ENCODE peak calls at places on chromosomes 16 and 17, in eight cellular contexts. J, I, G, R, D, B, V and F are unnamed samples. For H3K4me1 and H3K9me3, the result is how much of the 10 kb centered on the place peaks cover.

GRCh38 chr17:64773386-64773835 is 111.3 kb upstream of the SMURF2 start:
- DNase-seq in J (no peak), D (no peak), B (no peak), G (no peak), I (no peak), R (no peak), V (no peak), F (no peak)

GRCh38 chr16:62929593-62929992 is 893.4 kb upstream of the CDH8 start:
- DNase-seq in R (no peak), V (no peak), D (no peak), B (no peak), G (no peak), I (no peak), J (no peak), F (no peak)

GRCh38 chr16:11989238-11990160 is 13.0 kb downstream of the SNX29 start:
- DNase-seq in I (no peak), J (no peak), D (no peak), R (no peak), V (no peak), B (no peak), G (no peak), F (no peak)

GRCh38 chr17:32323784-32324590 is 18.0 kb downstream of the C17orf75 start:
- DNase-seq in G (peak), B (no peak), R (no peak), I (no peak), V (no peak), J (peak), D (no peak), F (peak)

GRCh38 chr16:1794221-1794871 is 841 bp upstream of the IGFALS start:
- DNase-seq in B (no peak), G (no peak), I (peak), R (no peak), D (no peak), J (peak), V (no peak), F (no peak)

GRCh38 chr16:12896562-12896961 is 4.8 kb upstream of the SHISA9 start:
- DNase-seq in V (no peak), G (no peak), J (peak), B (peak), I (no peak), R (no peak), D (no peak), F (no peak)

GRCh38 chr16:87853411-87854052 is 15.8 kb downstream of the SLC7A5 start:
- DNase-seq in G (peak), I (peak), J (peak), B (peak), D (peak), V (peak), R (peak), F (peak)

GRCh38 chr17:40915721-40916256 is 21.7 kb downstream of the KRT23 start:
- DNase-seq in V (no peak), B (no peak), G (no peak), D (no peak), I (no peak), J (no peak), R (peak), F (no peak)

GRCh38 chr17:4533522-4534502 is 21.4 kb downstream of the MYBBP1A start:
- DNase-seq in V (no peak), I (no peak), B (no peak), D (no peak), G (no peak), J (no peak), R (peak), F (no peak)

GRCh38 chr16:72501739-72502653 is 330.0 kb upstream of the PMFBP1 start:
- DNase-seq in D (peak), R (peak), V (peak), J (peak), B (peak), G (no peak), I (no peak), F (no peak)

GRCh38 chr17:61002316-61002736 is 324.7 kb downstream of the BCAS3 start:
- DNase-seq in I (no peak), B (peak), G (no peak), V (no peak), J (peak), D (no peak), R (no peak), F (peak)

GRCh38 chr16:17205279-17206139 is 265.3 kb downstream of the XYLT1 start:
- DNase-seq in B (no peak), D (no peak), G (no peak), I (no peak), J (peak), R (no peak), V (no peak), F (no peak)

GRCh38 chr16:23835390-23836077 is at the start of gene PRKCB:
- DNase-seq in V (peak), J (peak), G (peak), R (no peak), D (peak), I (peak), B (peak), F (peak)

GRCh38 chr16:61934591-61934990 is 101.6 kb downstream of the CDH8 start:
- DNase-seq in J (no peak), D (no peak), G (no peak), I (no peak), B (no peak), R (no peak), V (no peak), F (no peak)

GRCh38 chr16:69482410-69482951 is 58.1 kb downstream of the CYB5B start:
- DNase-seq in D (peak), V (peak), B (no peak), I (peak), J (peak), R (no peak), G (no peak), F (no peak)

GRCh38 chr17:17971431-17972125 is 622 bp downstream of the TOM1L2 start:
- DNase-seq in J (peak), R (peak), D (peak), B (no peak), G (peak), V (peak), I (peak), F (no peak)

GRCh38 chr17:2050871-2051387 is 4.0 kb upstream of the HIC1 start:
- DNase-seq in I (no peak), B (no peak), G (no peak), R (no peak), D (peak), V (no peak), J (no peak), F (no peak)
- H3K4me1 ChIP-seq in I (under half), B (under half), G (under half), R (under half), D (under half), V (under half), J (half or more), F (under half)

GRCh38 chr16:3431779-3432219 is 11.5 kb downstream of the ZNF597 start:
- DNase-seq in J (peak), I (peak), R (no peak), B (no peak), D (peak), V (peak), G (peak), F (peak)
- H3K9me3 ChIP-seq in J (under half), I (under half), R (under half), B (under half), D (under half), V (under half), G (under half), F (under half)

GRCh38 chr16:50190292-50190691 is 37.2 kb downstream of the TENT4B start:
- DNase-seq in D (no peak), R (no peak), B (no peak), J (no peak), V (no peak), G (no peak), I (no peak), F (no peak)

GRCh38 chr16:50195276-50195675 is 42.2 kb downstream of the TENT4B start:
- DNase-seq in B (no peak), G (no peak), R (no peak), I (no peak), J (no peak), D (no peak), V (no peak), F (no peak)

GRCh38 chr16:50196736-50197135 is 43.6 kb downstream of the TENT4B start:
- DNase-seq in V (no peak), R (no peak), D (peak), B (peak), G (no peak), I (no peak), J (no peak), F (peak)

GRCh38 chr16:50195756-50196155 is 42.6 kb downstream of the TENT4B start:
- DNase-seq in D (no peak), I (no peak), V (no peak), R (no peak), J (no peak), G (no peak), B (no peak), F (no peak)

DNA sequence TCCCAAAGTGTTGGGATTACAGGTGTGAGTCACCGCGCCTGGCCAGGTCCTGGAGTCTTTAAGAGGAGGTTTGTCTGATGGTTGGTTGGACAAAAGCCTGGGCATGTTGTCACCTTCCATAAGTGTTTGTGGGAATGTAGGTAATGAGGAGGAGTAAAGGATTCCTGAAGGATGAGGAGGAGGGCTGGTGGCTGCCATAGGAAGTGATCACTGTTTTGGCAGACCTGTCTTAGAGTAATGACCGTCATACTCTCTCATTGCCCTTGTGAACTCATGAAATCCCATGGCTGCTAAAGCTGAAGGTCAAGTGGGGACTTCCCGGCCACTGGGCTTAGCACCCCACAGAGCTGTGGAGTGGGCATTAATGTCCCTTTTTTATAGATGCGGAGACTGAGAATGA is 40.5 kb downstream of the TENT4B start:
- DNase-seq in G (no peak), D (peak), R (no peak), B (no peak), I (no peak), V (no peak), J (no peak), F (no peak)
- H3K4me3 ChIP-seq in G (no peak), D (no peak), R (no peak), B (no peak), I (no peak), V (no peak), J (no peak), F (no peak)

GRCh38 chr16:84360748-84361147 is 7.6 kb upstream of the ATP2C2 start:
- DNase-seq in I (no peak), D (no peak), R (no peak), V (no peak), J (no peak), G (no peak), B (no peak), F (no peak)
- H3K4me1 ChIP-seq in I (under half), D (under half), R (half or more), V (under half), J (under half), G (under half), B (under half), F (under half)

GRCh38 chr16:15574614-15574948 is 68.4 kb downstream of the MARF1 start:
- DNase-seq in D (no peak), R (no peak), J (no peak), B (no peak), I (no peak), V (no peak), G (no peak), F (no peak)
- H3K9me3 ChIP-seq in D (under half), R (under half), J (under half), B (under half), I (under half), V (under half), G (under half), F (under half)